ENCODE peak calls at places on chromosomes 7 and 10, in nine cellular contexts. One of them, this sample, is unnamed.

GRCh38 chr7:98594787-98595186 is 22.3 kb upstream of the NPTX2 start:
- DNase-seq in IMR-90: no peak
- DNase-seq in spleen: no peak
- DNase-seq in heart left ventricle: no peak
- DNase-seq in breast epithelium: no peak
- DNase-seq in A549: no peak
- DNase-seq in ovary: no peak
- DNase-seq in prostate gland: no peak
- DNase-seq in K562: no peak
- DNase-seq in this sample: no peak

GRCh38 chr10:14815681-14816080 is 22.2 kb downstream of the CDNF start:
- DNase-seq in IMR-90: peak
- DNase-seq in spleen: no peak
- DNase-seq in heart left ventricle: no peak
- DNase-seq in breast epithelium: no peak
- DNase-seq in A549: no peak
- DNase-seq in ovary: no peak
- DNase-seq in prostate gland: no peak
- DNase-seq in K562: no peak
- DNase-seq in this sample: no peak

GRCh38 chr7:33982425-33982786 is 77.1 kb downstream of the BMPER start:
- DNase-seq in IMR-90: peak
- DNase-seq in spleen: no peak
- DNase-seq in heart left ventricle: no peak
- DNase-seq in breast epithelium: no peak
- DNase-seq in A549: no peak
- DNase-seq in ovary: no peak
- DNase-seq in prostate gland: no peak
- DNase-seq in K562: no peak
- DNase-seq in this sample: peak

GRCh38 chr7:95525503-95525902 is 39.8 kb downstream of the ASB4 start:
- DNase-seq in IMR-90: no peak
- DNase-seq in spleen: no peak
- DNase-seq in heart left ventricle: no peak
- DNase-seq in breast epithelium: no peak
- DNase-seq in A549: no peak
- DNase-seq in ovary: no peak
- DNase-seq in prostate gland: no peak
- DNase-seq in K562: no peak
- DNase-seq in this sample: no peak

GRCh38 chr7:37928878-37929277 is 8.4 kb downstream of the EPDR1 start:
- DNase-seq in IMR-90: no peak
- DNase-seq in spleen: no peak
- DNase-seq in heart left ventricle: no peak
- DNase-seq in breast epithelium: no peak
- DNase-seq in A549: no peak
- DNase-seq in ovary: no peak
- DNase-seq in prostate gland: no peak
- DNase-seq in K562: peak
- DNase-seq in this sample: no peak

GRCh38 chr10:119634219-119634544 is 17.0 kb upstream of the BAG3 start:
- DNase-seq in IMR-90: no peak
- DNase-seq in spleen: no peak
- DNase-seq in heart left ventricle: no peak
- DNase-seq in breast epithelium: no peak
- DNase-seq in A549: no peak
- DNase-seq in ovary: peak
- DNase-seq in prostate gland: no peak
- DNase-seq in K562: no peak
- DNase-seq in this sample: peak

GRCh38 chr7:67566101-67566500 is 569.5 kb downstream of the TYW1 start:
- DNase-seq in IMR-90: no peak
- DNase-seq in spleen: no peak
- DNase-seq in heart left ventricle: no peak
- DNase-seq in breast epithelium: no peak
- DNase-seq in A549: no peak
- DNase-seq in ovary: no peak
- DNase-seq in prostate gland: no peak
- DNase-seq in K562: no peak
- DNase-seq in this sample: no peak

GRCh38 chr10:90051474-90051873 is 350.1 kb downstream of the KIF20B start:
- DNase-seq in IMR-90: no peak
- DNase-seq in spleen: peak
- DNase-seq in heart left ventricle: no peak
- DNase-seq in breast epithelium: no peak
- DNase-seq in A549: no peak
- DNase-seq in ovary: no peak
- DNase-seq in prostate gland: no peak
- DNase-seq in K562: no peak
- DNase-seq in this sample: no peak

GRCh38 chr10:103795634-103796265 is 59.6 kb downstream of the SH3PXD2A start:
- DNase-seq in IMR-90: no peak
- DNase-seq in spleen: no peak
- DNase-seq in heart left ventricle: no peak
- DNase-seq in breast epithelium: no peak
- DNase-seq in A549: no peak
- DNase-seq in ovary: no peak
- DNase-seq in prostate gland: no peak
- DNase-seq in K562: no peak
- DNase-seq in this sample: no peak

DNA sequence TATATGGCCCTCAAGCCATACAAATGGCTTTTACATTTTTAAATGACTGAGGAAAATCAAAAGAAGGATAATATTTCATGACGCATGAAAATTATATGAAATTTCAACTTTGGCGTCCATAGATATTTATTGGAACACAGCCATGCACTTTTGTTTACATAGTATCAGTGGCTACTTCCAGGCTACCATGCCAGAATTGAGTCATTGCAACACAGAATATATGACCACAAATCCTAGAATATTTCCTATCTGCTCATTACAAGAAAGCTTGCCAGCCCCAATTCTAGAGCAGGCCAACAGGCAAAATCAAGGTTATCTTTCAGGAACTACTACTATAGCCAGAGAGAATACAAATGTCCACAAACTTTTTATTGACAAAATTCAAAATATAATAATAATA is 29.2 kb downstream of the AFAP1L2 start:
- DNase-seq in IMR-90: peak
- DNase-seq in spleen: no peak
- DNase-seq in heart left ventricle: no peak
- DNase-seq in breast epithelium: no peak
- DNase-seq in A549: no peak
- DNase-seq in ovary: no peak
- DNase-seq in prostate gland: no peak
- DNase-seq in K562: no peak
- DNase-seq in this sample: no peak
- H3K27ac ChIP-seq in IMR-90: no peak
- H3K27ac ChIP-seq in spleen: peak
- H3K27ac ChIP-seq in heart left ventricle: no peak
- H3K27ac ChIP-seq in breast epithelium: peak
- H3K27ac ChIP-seq in A549: peak
- H3K27ac ChIP-seq in ovary: no peak
- H3K27ac ChIP-seq in prostate gland: peak
- H3K27ac ChIP-seq in K562: no peak
- H3K27ac ChIP-seq in this sample: no peak

DNA sequence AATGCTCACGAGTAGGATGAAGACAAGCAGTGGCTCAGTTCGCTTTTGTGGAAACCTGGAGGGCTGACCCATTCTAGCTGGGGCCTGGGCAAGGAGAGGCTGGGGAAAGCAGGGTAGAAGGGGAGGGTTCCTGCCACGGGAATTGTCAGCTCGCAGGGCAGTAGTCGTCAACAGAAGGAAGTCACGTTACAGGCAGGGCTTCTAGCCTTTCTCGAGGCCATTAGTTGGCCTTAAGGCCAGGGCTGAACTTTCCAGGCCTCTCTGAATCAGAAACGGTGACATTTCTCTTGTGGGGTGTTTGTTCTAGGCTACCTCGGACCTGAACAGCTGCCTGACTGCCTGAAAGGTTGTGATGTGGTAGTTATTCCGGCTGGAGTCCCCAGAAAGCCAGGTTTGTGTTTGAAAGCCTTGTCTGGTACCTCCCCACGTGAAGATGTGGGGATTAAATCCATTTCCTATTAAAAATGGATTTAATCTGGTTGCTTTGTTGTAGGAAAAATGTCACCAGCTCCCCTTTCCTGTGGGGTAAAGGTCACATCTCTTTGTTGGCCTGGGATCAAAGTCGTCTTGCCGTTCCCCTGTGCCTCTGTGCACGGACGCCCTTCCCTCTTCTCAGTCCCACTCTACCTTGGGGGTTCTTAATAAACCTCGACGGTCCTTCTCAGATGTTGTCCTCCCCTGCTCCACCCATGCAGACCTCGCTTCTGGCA is 9.4 kb downstream of the MDH2 start:
- DNase-seq in IMR-90: no peak
- DNase-seq in spleen: no peak
- DNase-seq in heart left ventricle: no peak
- DNase-seq in breast epithelium: no peak
- DNase-seq in A549: no peak
- DNase-seq in ovary: no peak
- DNase-seq in prostate gland: no peak
- DNase-seq in K562: no peak
- DNase-seq in this sample: no peak
- TF ChIP-seq POLR2A in IMR-90: no peak
- TF ChIP-seq POLR2A in spleen: no peak
- TF ChIP-seq POLR2A in heart left ventricle: no peak
- TF ChIP-seq POLR2A in breast epithelium: no peak
- TF ChIP-seq POLR2A in A549: no peak
- TF ChIP-seq POLR2A in ovary: no peak
- TF ChIP-seq POLR2A in prostate gland: no peak
- TF ChIP-seq POLR2A in K562: no peak
- TF ChIP-seq POLR2A in this sample: no peak

DNA sequence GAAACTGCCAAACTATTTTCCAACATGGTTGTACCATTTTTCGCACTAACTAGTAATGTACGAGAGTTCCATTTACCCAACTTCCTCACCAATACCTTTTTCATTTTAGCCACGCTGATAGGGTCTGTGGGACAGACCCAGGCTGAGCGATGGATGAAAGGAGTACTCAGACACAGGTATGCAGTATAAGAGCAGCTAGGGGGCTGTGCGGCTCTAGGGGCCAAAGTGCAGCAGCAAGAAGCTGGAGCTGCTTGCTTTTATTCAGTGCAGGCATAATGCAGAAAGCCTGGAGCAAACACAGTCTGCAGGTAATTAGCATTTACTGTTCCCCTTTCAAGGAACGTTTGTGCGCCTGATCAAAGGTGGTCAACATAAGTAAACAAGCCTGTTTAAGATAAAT is 21.0 kb downstream of the UCMA start:
- DNase-seq in IMR-90: no peak
- DNase-seq in spleen: no peak
- DNase-seq in heart left ventricle: no peak
- DNase-seq in breast epithelium: no peak
- DNase-seq in A549: no peak
- DNase-seq in ovary: no peak
- DNase-seq in prostate gland: no peak
- DNase-seq in K562: no peak
- DNase-seq in this sample: no peak
- H3K27ac ChIP-seq in IMR-90: no peak
- H3K27ac ChIP-seq in spleen: no peak
- H3K27ac ChIP-seq in heart left ventricle: no peak
- H3K27ac ChIP-seq in breast epithelium: no peak
- H3K27ac ChIP-seq in A549: no peak
- H3K27ac ChIP-seq in ovary: no peak
- H3K27ac ChIP-seq in prostate gland: no peak
- H3K27ac ChIP-seq in K562: no peak
- H3K27ac ChIP-seq in this sample: no peak

GRCh38 chr10:133391249-133391635 is 2.7 kb upstream of the MTG1 start:
- DNase-seq in IMR-90: no peak
- DNase-seq in spleen: no peak
- DNase-seq in heart left ventricle: no peak
- DNase-seq in breast epithelium: no peak
- DNase-seq in A549: no peak
- DNase-seq in ovary: no peak
- DNase-seq in prostate gland: no peak
- DNase-seq in K562: no peak
- DNase-seq in this sample: no peak

GRCh38 chr10:133390597-133391248 is 3.2 kb upstream of the MTG1 start:
- DNase-seq in IMR-90: no peak
- DNase-seq in spleen: no peak
- DNase-seq in heart left ventricle: no peak
- DNase-seq in breast epithelium: no peak
- DNase-seq in A549: no peak
- DNase-seq in ovary: no peak
- DNase-seq in prostate gland: no peak
- DNase-seq in K562: no peak
- DNase-seq in this sample: no peak

GRCh38 chr10:133393401-133394063 is 425 bp upstream of the MTG1 start:
- DNase-seq in IMR-90: no peak
- DNase-seq in spleen: no peak
- DNase-seq in heart left ventricle: no peak
- DNase-seq in breast epithelium: no peak
- DNase-seq in A549: no peak
- DNase-seq in ovary: no peak
- DNase-seq in prostate gland: no peak
- DNase-seq in K562: no peak
- DNase-seq in this sample: peak

GRCh38 chr10:133394064-133394663 is at the start of gene MTG1:
- DNase-seq in IMR-90: peak
- DNase-seq in spleen: peak
- DNase-seq in heart left ventricle: peak
- DNase-seq in breast epithelium: peak
- DNase-seq in A549: peak
- DNase-seq in ovary: peak
- DNase-seq in prostate gland: peak
- DNase-seq in K562: peak
- DNase-seq in this sample: peak

DNA sequence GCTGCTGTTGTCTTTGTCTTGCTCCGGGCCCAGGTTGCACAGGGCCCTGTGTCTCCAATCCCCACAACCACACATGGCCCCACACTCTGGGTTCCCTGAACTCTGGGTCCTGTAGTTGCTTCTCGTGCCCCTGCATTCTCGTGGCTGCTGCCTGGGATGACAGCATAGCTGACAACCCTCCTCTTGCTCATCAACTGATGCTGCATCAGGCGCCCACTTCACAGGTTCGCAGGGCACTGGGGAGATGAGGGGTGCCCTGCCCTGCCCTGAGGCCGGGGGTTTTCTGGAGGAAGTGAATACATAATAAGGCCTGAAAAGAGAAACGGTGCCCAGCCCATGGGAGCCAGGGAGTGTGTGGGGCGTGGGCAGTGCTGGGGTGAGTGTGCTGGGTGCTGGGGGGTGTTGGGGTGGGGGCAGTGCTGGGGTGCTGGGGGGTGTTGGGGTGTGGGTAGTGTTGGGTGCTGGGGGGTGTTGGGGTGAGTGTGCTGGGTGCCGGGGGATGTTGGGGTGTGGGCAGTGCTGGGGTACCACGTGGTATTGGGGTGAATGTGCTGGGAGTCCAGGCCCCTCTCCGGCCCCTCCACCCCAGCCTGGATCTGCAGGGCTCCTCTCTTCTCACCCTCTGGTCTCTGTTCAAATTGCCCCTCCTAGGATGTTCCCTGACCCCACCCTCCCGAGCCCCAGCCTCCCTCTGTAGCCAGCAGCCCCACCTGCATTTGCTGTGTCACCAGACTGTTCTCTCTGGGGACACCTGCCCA is 2.0 kb upstream of the MTG1 start:
- DNase-seq in IMR-90: no peak
- DNase-seq in spleen: no peak
- DNase-seq in heart left ventricle: no peak
- DNase-seq in breast epithelium: no peak
- DNase-seq in A549: no peak
- DNase-seq in ovary: no peak
- DNase-seq in prostate gland: no peak
- DNase-seq in K562: no peak
- DNase-seq in this sample: peak
- TF ChIP-seq POLR2A in IMR-90: no peak
- TF ChIP-seq POLR2A in spleen: no peak
- TF ChIP-seq POLR2A in heart left ventricle: no peak
- TF ChIP-seq POLR2A in breast epithelium: no peak
- TF ChIP-seq POLR2A in A549: no peak
- TF ChIP-seq POLR2A in ovary: no peak
- TF ChIP-seq POLR2A in prostate gland: no peak
- TF ChIP-seq POLR2A in K562: no peak
- TF ChIP-seq POLR2A in this sample: no peak